ENCODE peak calls at places on chromosome 12, in five cellular contexts. Z is CD4-positive, alpha-beta memory T cell; J is HuH-7.5; E is nephron progenitor cell; O is left lung. L is an unnamed sample.

GRCh38 chr12:64675795-64676194 is 65.5 kb downstream of the RASSF3 start:
- DNase-seq in E (no peak), Z (no peak), O (no peak), J (no peak), L (no peak)

GRCh38 chr12:22527999-22528398 is 16.3 kb downstream of the C2CD5 start:
- DNase-seq in Z (no peak), J (no peak), E (no peak), O (no peak), L (no peak)

GRCh38 chr12:26512213-26512612 is 316.8 kb downstream of the SSPN start:
- DNase-seq in E (no peak), Z (no peak), O (no peak), J (no peak), L (peak; percentile 87)

GRCh38 chr12:124453419-124454351 is 113.7 kb downstream of the NCOR2 start:
- DNase-seq in Z (peak; percentile 76), O (peak; percentile 86), J (no peak), E (peak; percentile 39), L (no peak)

GRCh38 chr12:57604454-57605307 is at the start of gene DTX3:
- DNase-seq in E (peak; percentile 44), O (no peak), J (no peak), Z (peak; percentile 39), L (peak; percentile 33)

GRCh38 chr12:80178846-80179245 is 79.5 kb downstream of the OTOGL start:
- DNase-seq in O (no peak), J (no peak), E (no peak), Z (no peak), L (no peak)

GRCh38 chr12:93010461-93010860 is 81.4 kb upstream of the EEA1 start:
- DNase-seq in E (no peak), Z (no peak), O (no peak), J (no peak), L (no peak)

GRCh38 chr12:104177663-104178501 is 37.7 kb upstream of the TXNRD1 start:
- DNase-seq in E (no peak), J (peak; percentile 30), Z (no peak), O (peak; percentile 68), L (no peak)

GRCh38 chr12:50660425-50660822 is 103.5 kb upstream of the ATF1 start:
- DNase-seq in J (no peak), O (no peak), E (no peak), Z (no peak), L (no peak)

GRCh38 chr12:68350753-68351152 is 18.6 kb upstream of the MDM1 start:
- DNase-seq in E (no peak), J (no peak), O (no peak), Z (no peak), L (no peak)

GRCh38 chr12:107645630-107646333 is 39.8 kb upstream of the PWP1 start:
- DNase-seq in J (no peak), O (no peak), Z (no peak), E (peak; percentile 33), L (no peak)

GRCh38 chr12:104668274-104668718 is 211.5 kb downstream of the CHST11 start:
- DNase-seq in E (no peak), J (no peak), Z (no peak), O (no peak), L (peak; percentile 44)

GRCh38 chr12:51890511-51891171 is 2.7 kb downstream of the ANKRD33 start:
- DNase-seq in E (no peak), O (no peak), Z (no peak), J (no peak), L (no peak)